ENCODE peak calls at places on chromosome 13, in six cellular contexts. One of them, this sample, is unnamed.

GRCh38 chr13:91805605-91806004 is 407.2 kb downstream of the GPC5 start:
- DNase-seq in A549: no peak
- DNase-seq in K562: no peak
- DNase-seq in IMR-90: no peak
- DNase-seq in H1: no peak
- DNase-seq in GM12878: no peak
- DNase-seq in this sample: no peak

GRCh38 chr13:80663788-80664187 is 322.9 kb upstream of the SPRY2 start:
- DNase-seq in H1: no peak
- DNase-seq in A549: no peak
- DNase-seq in GM12878: no peak
- DNase-seq in IMR-90: no peak
- DNase-seq in K562: no peak
- DNase-seq in this sample: no peak

GRCh38 chr13:84137292-84137691 is 255.0 kb upstream of the SLITRK1 start:
- DNase-seq in K562: no peak
- DNase-seq in A549: no peak
- DNase-seq in IMR-90: no peak
- DNase-seq in H1: no peak
- DNase-seq in GM12878: peak
- DNase-seq in this sample: no peak

GRCh38 chr13:28181413-28181812 is 43.1 kb downstream of the PAN3 start:
- DNase-seq in K562: no peak
- DNase-seq in IMR-90: peak
- DNase-seq in GM12878: no peak
- DNase-seq in H1: no peak
- DNase-seq in A549: no peak
- DNase-seq in this sample: peak

GRCh38 chr13:32175307-32175706 is 139.9 kb downstream of the ZAR1L start:
- DNase-seq in H1: no peak
- DNase-seq in IMR-90: no peak
- DNase-seq in GM12878: no peak
- DNase-seq in K562: peak
- DNase-seq in A549: no peak
- DNase-seq in this sample: no peak

GRCh38 chr13:29523199-29523931 is 72.1 kb downstream of the SLC7A1 start:
- DNase-seq in IMR-90: no peak
- DNase-seq in A549: no peak
- DNase-seq in GM12878: no peak
- DNase-seq in K562: no peak
- DNase-seq in H1: no peak
- DNase-seq in this sample: no peak

GRCh38 chr13:100668408-100668807 is 6.2 kb downstream of the TMTC4 start:
- DNase-seq in A549: no peak
- DNase-seq in H1: no peak
- DNase-seq in GM12878: no peak
- DNase-seq in IMR-90: peak
- DNase-seq in K562: no peak
- DNase-seq in this sample: no peak

GRCh38 chr13:30998548-30999140 is 66.2 kb downstream of the TEX26 start:
- DNase-seq in IMR-90: peak
- DNase-seq in GM12878: no peak
- DNase-seq in K562: no peak
- DNase-seq in H1: no peak
- DNase-seq in A549: no peak
- DNase-seq in this sample: no peak

GRCh38 chr13:41463823-41464602 is 6.7 kb downstream of the RGCC start:
- DNase-seq in K562: peak
- DNase-seq in A549: no peak
- DNase-seq in H1: no peak
- DNase-seq in IMR-90: no peak
- DNase-seq in GM12878: peak
- DNase-seq in this sample: no peak

GRCh38 chr13:33169273-33169980 is 116.1 kb downstream of the STARD13 start:
- DNase-seq in IMR-90: peak
- DNase-seq in K562: no peak
- DNase-seq in GM12878: no peak
- DNase-seq in H1: no peak
- DNase-seq in A549: no peak
- DNase-seq in this sample: no peak

DNA sequence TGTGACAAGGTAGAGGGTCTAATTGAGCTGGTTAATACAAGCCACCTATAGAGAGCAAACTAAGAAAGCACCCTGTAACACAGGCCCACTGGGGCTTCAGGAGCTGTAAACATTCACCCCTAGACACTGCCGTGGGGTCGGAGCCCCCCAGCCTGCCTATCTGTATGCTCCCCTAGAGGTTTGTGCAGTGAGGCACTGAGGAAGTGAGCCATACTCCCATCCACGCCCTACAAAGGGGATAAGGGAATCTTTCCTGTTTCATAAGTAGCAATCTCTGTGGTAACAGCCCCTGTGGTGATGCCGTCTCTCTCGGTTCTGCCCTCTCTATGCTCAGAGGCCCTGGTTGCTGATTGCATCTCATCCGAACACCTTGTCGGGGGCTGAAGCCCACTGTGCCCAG is 94.2 kb upstream of the GJB6 start:
- DNase-seq in H1: no peak
- DNase-seq in GM12878: no peak
- DNase-seq in K562: no peak
- DNase-seq in A549: no peak
- DNase-seq in IMR-90: no peak
- DNase-seq in this sample: no peak
- TF ChIP-seq RAD21 in H1: no peak
- TF ChIP-seq RAD21 in GM12878: no peak
- TF ChIP-seq RAD21 in K562: no peak
- TF ChIP-seq RAD21 in A549: no peak
- TF ChIP-seq RAD21 in IMR-90: no peak
- TF ChIP-seq RAD21 in this sample: no peak

GRCh38 chr13:20387441-20387971 is 138.2 kb downstream of the CRYL1 start:
- DNase-seq in A549: no peak
- DNase-seq in H1: no peak
- DNase-seq in IMR-90: peak
- DNase-seq in GM12878: no peak
- DNase-seq in K562: no peak
- DNase-seq in this sample: no peak
- H3K27ac ChIP-seq in A549: no peak
- H3K27ac ChIP-seq in H1: no peak
- H3K27ac ChIP-seq in IMR-90: no peak
- H3K27ac ChIP-seq in GM12878: no peak
- H3K27ac ChIP-seq in K562: no peak
- H3K27ac ChIP-seq in this sample: no peak

DNA sequence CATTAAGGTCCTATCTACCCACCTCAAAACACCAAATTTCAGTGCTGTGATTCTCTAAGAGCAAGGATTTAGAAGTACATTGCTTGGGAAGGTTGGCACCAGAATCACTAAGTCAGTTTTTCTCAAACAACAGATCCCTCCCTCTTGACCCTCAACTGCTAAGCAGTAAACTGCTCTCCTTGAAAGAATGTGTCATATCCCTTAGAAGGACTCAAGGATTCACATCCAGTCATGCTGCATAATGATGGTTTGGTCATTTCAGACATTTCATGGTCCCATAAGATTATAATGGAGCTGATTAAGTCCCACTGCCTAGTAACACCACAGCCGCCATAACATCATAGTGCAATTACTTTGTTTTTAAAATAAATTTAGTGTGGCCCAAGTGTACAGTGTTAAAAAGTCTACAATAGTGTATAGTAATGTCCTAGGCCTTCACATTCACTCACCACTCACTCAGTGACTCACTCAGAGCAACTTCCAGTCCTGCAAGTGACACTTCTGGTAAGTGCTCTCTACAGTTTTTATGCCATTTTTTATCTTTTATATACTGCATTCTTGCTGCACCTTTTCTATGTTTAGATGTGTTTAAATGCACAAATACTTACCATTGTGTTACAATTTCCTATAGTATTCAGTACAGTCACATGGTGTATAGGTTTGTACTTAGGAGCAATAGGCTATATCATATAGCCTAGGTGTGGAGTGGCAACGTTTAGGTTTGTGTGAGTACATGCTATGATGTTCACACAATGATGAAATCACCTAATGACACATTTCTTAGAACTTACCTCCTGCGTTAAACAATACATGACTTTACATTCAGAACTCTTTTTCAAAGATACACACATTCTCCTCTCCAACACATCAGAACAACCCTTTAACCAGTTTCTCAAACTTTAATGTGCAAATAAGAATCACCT is 15.7 kb upstream of the CCDC169 start:
- DNase-seq in K562: no peak
- DNase-seq in IMR-90: peak
- DNase-seq in H1: no peak
- DNase-seq in GM12878: no peak
- DNase-seq in A549: no peak
- DNase-seq in this sample: no peak
- TF ChIP-seq RAD21 in K562: no peak
- TF ChIP-seq RAD21 in IMR-90: no peak
- TF ChIP-seq RAD21 in H1: no peak
- TF ChIP-seq RAD21 in GM12878: no peak
- TF ChIP-seq RAD21 in A549: no peak
- TF ChIP-seq RAD21 in this sample: no peak

GRCh38 chr13:47036291-47037008 is 139.6 kb upstream of the HTR2A start:
- DNase-seq in H1: no peak
- DNase-seq in A549: no peak
- DNase-seq in K562: no peak
- DNase-seq in GM12878: peak
- DNase-seq in IMR-90: no peak
- DNase-seq in this sample: no peak
- H3K27ac ChIP-seq in H1: no peak
- H3K27ac ChIP-seq in A549: no peak
- H3K27ac ChIP-seq in K562: no peak
- H3K27ac ChIP-seq in GM12878: peak
- H3K27ac ChIP-seq in IMR-90: no peak
- H3K27ac ChIP-seq in this sample: no peak

This sample was measured in HCT116.